ENCODE peak calls at places on chromosomes 5 and 9, in eight cellular contexts. C is heart right ventricle, I is body of pancreas, G is left ventricle myocardium inferior, M is IMR-90, W is tibial artery, H is fibroblast of lung, U is trophoblast cell. J is an unnamed sample.

GRCh38 chr5:157558681-157559080 is 16.9 kb downstream of the ADAM19 start:
- DNase-seq in C (no peak), I (no peak), G (no peak), M (no peak), W (no peak), H (peak; percentile 58), U (no peak), J (no peak)

GRCh38 chr5:67031689-67032088 is 164.9 kb downstream of the CD180 start:
- DNase-seq in C (no peak), I (no peak), G (no peak), M (no peak), W (no peak), H (peak; percentile 33), U (no peak), J (no peak)

GRCh38 chr5:180333661-180334060 is 19.5 kb downstream of the GFPT2 start:
- DNase-seq in C (no peak), I (no peak), G (no peak), M (peak; percentile 76), W (peak; percentile 44), H (peak; percentile 88), U (no peak), J (no peak)

GRCh38 chr5:13510616-13511015 is 433.9 kb downstream of the DNAH5 start:
- DNase-seq in C (no peak), I (no peak), G (no peak), M (peak; percentile 5), W (no peak), H (peak; percentile 1), U (peak; percentile 88), J (no peak)

GRCh38 chr5:107567901-107568671 is 102.7 kb downstream of the EFNA5 start:
- DNase-seq in C (no peak), I (no peak), G (no peak), M (no peak), W (no peak), H (no peak), U (no peak), J (no peak)

GRCh38 chr5:111680737-111681413 is 76.1 kb downstream of the NREP start:
- DNase-seq in C (peak; percentile 88), I (peak; percentile 69), G (peak; percentile 50), M (peak; percentile 97), W (peak; percentile 68), H (peak; percentile 94), U (no peak), J (peak; percentile 90)

GRCh38 chr5:173643964-173644363 is 27.5 kb upstream of the BOD1 start:
- DNase-seq in C (no peak), I (peak; percentile 46), G (no peak), M (peak; percentile 10), W (no peak), H (peak; percentile 28), U (no peak), J (no peak)

GRCh38 chr5:33102551-33102950 is 338.2 kb upstream of the TARS1 start:
- DNase-seq in C (no peak), I (no peak), G (no peak), M (peak; percentile 21), W (no peak), H (peak; percentile 85), U (no peak), J (no peak)

GRCh38 chr5:88141695-88141979 is 127.0 kb downstream of the TMEM161B start:
- DNase-seq in C (no peak), I (no peak), G (no peak), M (no peak), W (no peak), H (no peak), U (no peak), J (no peak)

GRCh38 chr5:131758520-131758900 is 38.3 kb downstream of the FNIP1 start:
- DNase-seq in C (peak; percentile 13), I (no peak), G (no peak), M (peak; percentile 57), W (no peak), H (peak; percentile 62), U (no peak), J (no peak)

GRCh38 chr9:76433851-76434250 is 25.1 kb upstream of the GCNT1 start:
- DNase-seq in C (no peak), I (no peak), G (no peak), M (peak; percentile 83), W (no peak), H (peak; percentile 77), U (no peak), J (no peak)

GRCh38 chr5:64971538-64971937 is 202.8 kb downstream of the CWC27 start:
- DNase-seq in C (no peak), I (no peak), G (no peak), M (peak; percentile 48), W (no peak), H (no peak), U (no peak), J (no peak)

GRCh38 chr9:545480-545879 is 296.0 kb upstream of the DMRT1 start:
- DNase-seq in C (peak; percentile 54), I (peak; percentile 46), G (peak; percentile 42), M (no peak), W (peak; percentile 77), H (peak; percentile 53), U (no peak), J (no peak)

GRCh38 chr5:108842260-108842659 is 94.6 kb downstream of the FER start:
- DNase-seq in C (no peak), I (no peak), G (no peak), M (no peak), W (no peak), H (no peak), U (no peak), J (no peak)

GRCh38 chr9:125405938-125406811 is 144.5 kb downstream of the GAPVD1 start:
- DNase-seq in C (no peak), I (no peak), G (no peak), M (peak; percentile 25), W (no peak), H (peak; percentile 48), U (no peak), J (no peak)

GRCh38 chr9:113515862-113516261 is 52.3 kb downstream of the RGS3 start:
- DNase-seq in C (no peak), I (no peak), G (no peak), M (peak; percentile 79), W (no peak), H (no peak), U (no peak), J (no peak)

GRCh38 chr5:143251175-143251574 is 152.3 kb downstream of the NR3C1 start:
- DNase-seq in C (no peak), I (no peak), G (no peak), M (no peak), W (no peak), H (no peak), U (no peak), J (peak; percentile 74)
- H3K27ac ChIP-seq in C (no peak overlapping the region), I (no peak overlapping the region), G (no peak overlapping the region), M (no peak overlapping the region), W (no peak overlapping the region), H (no peak overlapping the region), U (no peak overlapping the region), J (no peak overlapping the region)

GRCh38 chr5:59503223-59503622 is 390.3 kb downstream of the PDE4D start:
- DNase-seq in C (no peak), I (no peak), G (no peak), M (no peak), W (no peak), H (no peak), U (no peak), J (peak; percentile 47)

DNA sequence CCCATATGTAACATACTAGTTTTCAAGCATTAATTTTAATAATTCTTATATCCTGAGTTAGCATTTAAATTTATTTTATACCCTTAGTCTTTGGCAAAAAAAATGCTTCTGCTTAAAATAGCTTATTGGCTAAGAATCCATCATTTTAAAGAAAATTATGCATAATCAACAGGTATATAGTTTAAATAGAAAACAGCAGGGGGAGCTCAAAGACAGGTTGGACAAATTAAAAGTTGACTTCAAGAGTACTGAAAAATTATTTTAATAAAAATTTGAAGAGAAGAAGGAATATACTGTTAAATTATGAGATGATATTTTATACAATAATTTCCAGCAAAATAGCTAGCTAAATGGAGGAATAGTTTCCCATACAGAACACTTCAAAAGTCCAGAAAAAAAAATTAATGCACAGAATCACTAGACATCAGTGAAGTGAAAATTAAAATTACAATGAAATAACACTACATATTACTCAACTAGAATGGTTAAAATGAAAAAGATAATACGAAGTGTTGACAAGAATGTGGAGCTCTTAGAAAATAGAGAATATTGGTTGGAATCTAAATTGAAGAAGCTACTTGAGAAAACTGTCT is 387.1 kb downstream of the PDE4D start:
- DNase-seq in C (no peak), I (no peak), G (no peak), M (peak; percentile 28), W (no peak), H (peak; percentile 36), U (no peak), J (peak; percentile 27)
- H3K27ac ChIP-seq in C (no peak overlapping the region), I (no peak overlapping the region), G (no peak overlapping the region), M (no peak overlapping the region), W (no peak overlapping the region), H (no peak overlapping the region), U (no peak overlapping the region), J (no peak overlapping the region)

GRCh38 chr9:15211160-15211993 is 95.6 kb downstream of the TTC39B start:
- DNase-seq in C (peak; percentile 81), I (peak; percentile 71), G (no peak), M (peak; percentile 79), W (peak; percentile 57), H (peak; percentile 70), U (peak; percentile 30), J (peak; percentile 77)
- H3K27ac ChIP-seq in C (no peak overlapping the region), I (no peak overlapping the region), G (peak overlapping the region; percentile 33), M (no peak overlapping the region), W (peak overlapping the region; percentile 62), H (no peak overlapping the region), U (no peak overlapping the region), J (peak overlapping the region; percentile 54)

GRCh38 chr9:109971226-109971625 is 191.2 kb downstream of the PALM2AKAP2 start:
- DNase-seq in C (no peak), I (no peak), G (no peak), M (no peak), W (no peak), H (no peak), U (no peak), J (no peak)
- H3K27ac ChIP-seq in C (no peak overlapping the region), I (no peak overlapping the region), G (no peak overlapping the region), M (no peak overlapping the region), W (no peak overlapping the region), H (no peak overlapping the region), U (no peak overlapping the region), J (no peak overlapping the region)

GRCh38 chr5:1797855-1798254 is 1.8 kb downstream of the MRPL36 start:
- DNase-seq in C (no peak), I (no peak), G (no peak), M (no peak), W (peak; percentile 5), H (no peak), U (no peak), J (no peak)
- H3K27ac ChIP-seq in C (no peak overlapping the region), I (no peak overlapping the region), G (no peak overlapping the region), M (no peak overlapping the region), W (no peak overlapping the region), H (no peak overlapping the region), U (no peak overlapping the region), J (no peak overlapping the region)

GRCh38 chr9:121305269-121305994 is 37.5 kb downstream of the GSN start:
- DNase-seq in C (peak; percentile 80), I (peak; percentile 46), G (peak; percentile 85), M (no peak), W (peak; percentile 89), H (no peak), U (no peak), J (no peak)
- H3K27ac ChIP-seq in C (peak overlapping the region; percentile 64), I (no peak overlapping the region), G (peak overlapping the region; percentile 98), M (no peak overlapping the region), W (peak overlapping the region; percentile 95), H (no peak overlapping the region), U (no peak overlapping the region), J (no peak overlapping the region)

GRCh38 chr9:107759009-107759822 is 269.6 kb upstream of the KLF4 start:
- DNase-seq in C (no peak), I (no peak), G (no peak), M (no peak), W (no peak), H (no peak), U (no peak), J (no peak)
- H3K27ac ChIP-seq in C (no peak overlapping the region), I (no peak overlapping the region), G (peak overlapping the region; percentile 73), M (no peak overlapping the region), W (no peak overlapping the region), H (no peak overlapping the region), U (no peak overlapping the region), J (no peak overlapping the region)

GRCh38 chr9:99903393-99903792 is 3.1 kb upstream of the STX17 start:
- DNase-seq in C (no peak), I (no peak), G (no peak), M (no peak), W (no peak), H (no peak), U (no peak), J (no peak)
- H3K27ac ChIP-seq in C (no peak overlapping the region), I (no peak overlapping the region), G (no peak overlapping the region), M (no peak overlapping the region), W (no peak overlapping the region), H (no peak overlapping the region), U (no peak overlapping the region), J (no peak overlapping the region)

J was measured in small intestine.